ENCODE peak calls at places on chromosomes 3 and 15, in four cellular contexts. Q is CD8-positive, alpha-beta T cell; V is brain microvascular endothelial cell; U is heart left ventricle. E is an unnamed sample. For H3K36me3, the result is how much of the 10 kb centered on the place peaks cover.

GRCh38 chr3:181726351-181727121 is 14.8 kb downstream of the SOX2 start:
- DNase-seq in Q (no peak), U (no peak), V (no peak), E (no peak)

GRCh38 chr3:69385723-69386483 is at the start of gene FRMD4B:
- DNase-seq in U (peak), Q (no peak), V (no peak), E (no peak)

GRCh38 chr3:195102609-195103467 is 168.1 kb downstream of the XXYLT1 start:
- DNase-seq in Q (no peak), U (no peak), V (peak), E (no peak)

GRCh38 chr15:60095711-60096110 is 91.6 kb downstream of the FOXB1 start:
- DNase-seq in V (peak), U (no peak), Q (no peak), E (no peak)

GRCh38 chr15:64024172-64025050 is 21.9 kb downstream of the DAPK2 start:
- DNase-seq in U (no peak), V (no peak), Q (no peak), E (no peak)

GRCh38 chr15:77455696-77456293 is 35.1 kb downstream of the HMG20A start:
- DNase-seq in Q (no peak), U (no peak), V (peak), E (no peak)

GRCh38 chr15:66080791-66081475 is 172.6 kb downstream of the MEGF11 start:
- DNase-seq in Q (no peak), V (peak), U (no peak), E (no peak)

GRCh38 chr15:75696303-75696657 is 16.4 kb downstream of the CSPG4 start:
- DNase-seq in V (no peak), Q (no peak), U (no peak), E (no peak)

GRCh38 chr3:129556890-129557736 is 14.1 kb downstream of the H1-8 start:
- DNase-seq in U (peak), V (no peak), Q (no peak), E (no peak)

GRCh38 chr3:163622384-163622783 is 1455.9 kb downstream of the SI start:
- DNase-seq in U (no peak), Q (no peak), V (peak), E (no peak)

GRCh38 chr3:113405180-113405579 is 36.1 kb downstream of the CFAP44 start:
- DNase-seq in U (no peak), V (peak), Q (no peak), E (no peak)

GRCh38 chr3:105516972-105517371 is 150.3 kb downstream of the ALCAM start:
- DNase-seq in U (no peak), Q (no peak), V (no peak), E (no peak)

GRCh38 chr3:173584093-173584833 is 186.7 kb downstream of the NLGN1 start:
- DNase-seq in Q (no peak), U (no peak), V (peak), E (no peak)

GRCh38 chr3:48561045-48561736 is 2.4 kb downstream of the UCN2 start:
- DNase-seq in Q (no peak), U (peak), V (peak), E (no peak)

GRCh38 chr15:92430067-92430435 is 36.4 kb downstream of the ST8SIA2 start:
- DNase-seq in V (no peak), Q (no peak), U (no peak), E (no peak)

GRCh38 chr3:63355809-63356208 is 77.7 kb downstream of the SYNPR start:
- DNase-seq in V (peak), Q (no peak), U (no peak), E (no peak)

GRCh38 chr15:63090502-63091286 is 31.0 kb upstream of the LACTB start:
- DNase-seq in U (no peak), V (no peak), Q (no peak), E (no peak)

GRCh38 chr3:69081583-69082262 is 1.6 kb upstream of the UBA3 start:
- DNase-seq in V (peak), U (no peak), Q (no peak), E (no peak)

GRCh38 chr15:70160267-70160666 is 62.5 kb upstream of the TLE3 start:
- DNase-seq in U (no peak), Q (no peak), V (no peak), E (no peak)

GRCh38 chr3:142960322-142960850 is 3.1 kb downstream of the PAQR9 start:
- DNase-seq in U (no peak), Q (no peak), V (no peak), E (no peak)

GRCh38 chr3:50208677-50209344 is 3.7 kb downstream of the SLC38A3 start:
- DNase-seq in V (no peak), Q (no peak), U (peak), E (no peak)

GRCh38 chr3:156271995-156272719 is 151.8 kb downstream of the KCNAB1 start:
- DNase-seq in Q (no peak), U (no peak), V (no peak), E (no peak)

GRCh38 chr15:44710236-44711088 is 661 bp downstream of the PATL2 start:
- DNase-seq in Q (no peak), U (no peak), V (peak), E (no peak)

GRCh38 chr15:63912061-63912615 is 78.4 kb upstream of the HERC1 start:
- DNase-seq in V (no peak), U (no peak), Q (no peak), E (no peak)

GRCh38 chr3:11385908-11386307 is 113.7 kb downstream of the ATG7 start:
- DNase-seq in U (no peak), V (peak), Q (no peak), E (no peak)

GRCh38 chr3:111998661-111999641 is at the start of gene TAGLN3:
- DNase-seq in Q (no peak), U (no peak), V (no peak), E (no peak)

GRCh38 chr3:149367021-149367840 is 10.2 kb downstream of the TM4SF1 start:
- DNase-seq in U (no peak), Q (no peak), V (peak), E (no peak)

GRCh38 chr3:131216801-131217200 is 164.8 kb upstream of the NUDT16 start:
- DNase-seq in Q (no peak), U (no peak), V (peak), E (no peak)

GRCh38 chr15:35170216-35170615 is 85.1 kb upstream of the NANOGP8 start:
- DNase-seq in Q (no peak), U (no peak), V (no peak), E (no peak)

GRCh38 chr3:159941043-159941994 is 47.3 kb upstream of the IL12A start:
- DNase-seq in U (no peak), V (no peak), Q (no peak), E (no peak)

GRCh38 chr15:93270937-93271472 is 182.0 kb upstream of the RGMA start:
- DNase-seq in Q (no peak), U (no peak), V (no peak), E (no peak)

GRCh38 chr3:130897316-130897715 is 3.4 kb downstream of the ATP2C1 start:
- DNase-seq in Q (no peak), V (no peak), U (no peak), E (no peak)

GRCh38 chr3:67516496-67516895 is 137.9 kb downstream of the SUCLG2 start:
- DNase-seq in V (no peak), U (no peak), Q (no peak), E (no peak)

GRCh38 chr3:67521053-67521646 is 133.3 kb downstream of the SUCLG2 start:
- DNase-seq in Q (no peak), V (no peak), U (no peak), E (no peak)

GRCh38 chr3:67515778-67516177 is 138.6 kb downstream of the SUCLG2 start:
- DNase-seq in U (no peak), V (no peak), Q (no peak), E (no peak)

GRCh38 chr3:67518196-67518595 is 136.2 kb downstream of the SUCLG2 start:
- DNase-seq in V (no peak), U (no peak), Q (no peak), E (no peak)

DNA sequence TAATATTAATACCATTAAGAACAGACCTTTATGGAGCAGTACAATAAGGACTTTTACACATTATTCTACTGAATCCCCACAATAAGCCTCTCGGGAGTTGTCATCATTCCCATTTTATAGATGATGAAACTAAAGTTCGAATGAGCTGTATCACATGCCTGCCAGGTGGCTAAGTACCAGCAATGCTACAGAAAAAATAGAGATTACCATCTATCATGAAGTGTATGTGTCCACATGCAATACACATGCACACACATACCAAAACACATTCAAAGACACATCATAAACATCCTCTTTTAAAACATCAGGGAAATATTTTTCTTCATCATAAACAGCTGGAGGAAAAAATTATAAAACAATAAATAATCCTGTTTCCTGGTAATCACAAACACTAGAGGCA is 136.6 kb downstream of the SUCLG2 start:
- DNase-seq in V (no peak), U (no peak), Q (no peak), E (no peak)
- H3K36me3 ChIP-seq in V (under half), U (under half), Q (under half), E (under half)

DNA sequence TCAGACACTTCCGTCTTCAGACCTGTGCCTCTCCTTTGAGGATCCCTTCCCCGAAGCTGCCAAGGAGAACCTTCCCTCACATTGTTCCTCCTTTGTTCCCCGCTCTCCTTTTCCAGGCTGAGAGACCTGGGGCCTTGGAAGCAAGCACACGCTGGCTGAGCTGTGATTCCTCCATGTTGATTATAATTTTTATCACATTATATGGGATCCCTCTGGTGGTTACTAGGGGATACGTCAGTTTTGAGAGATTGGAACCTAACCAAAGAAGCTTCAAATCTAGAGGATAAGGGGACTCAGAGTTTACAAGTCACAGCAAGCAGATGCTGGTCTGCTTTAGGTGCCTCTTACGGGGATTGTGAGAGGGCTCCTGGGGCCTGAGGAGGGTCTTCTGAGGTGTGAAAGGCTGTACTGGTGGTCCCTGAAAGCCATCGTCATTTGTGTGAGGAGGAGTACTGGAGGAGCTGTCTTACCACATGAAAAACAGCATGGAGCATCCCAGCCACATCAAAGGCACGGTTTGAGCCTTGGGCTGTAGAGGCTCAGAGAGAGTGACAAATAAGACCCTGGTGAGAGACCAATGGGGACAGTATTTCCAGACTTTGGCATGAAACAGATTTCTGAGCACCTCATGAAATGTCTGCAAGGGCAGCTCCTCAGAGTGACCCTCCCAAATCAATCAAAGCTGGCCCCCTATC is 760.1 kb upstream of the CFAP20DC start:
- DNase-seq in V (peak), Q (no peak), U (no peak), E (no peak)
- TF ChIP-seq CTCF in V (peak), Q (no peak), U (peak), E (peak)

GRCh38 chr15:74631935-74632560 is 16.4 kb downstream of the CLK3 start:
- DNase-seq in V (peak), U (peak), Q (peak), E (no peak)

GRCh38 chr15:74631408-74631807 is 15.8 kb downstream of the CLK3 start:
- DNase-seq in V (no peak), Q (no peak), U (no peak), E (no peak)

GRCh38 chr15:74631087-74631385 is 15.4 kb downstream of the CLK3 start:
- DNase-seq in V (no peak), Q (no peak), U (no peak), E (no peak)

GRCh38 chr15:74628949-74629348 is 13.3 kb downstream of the CLK3 start:
- DNase-seq in Q (no peak), V (no peak), U (no peak), E (no peak)

DNA sequence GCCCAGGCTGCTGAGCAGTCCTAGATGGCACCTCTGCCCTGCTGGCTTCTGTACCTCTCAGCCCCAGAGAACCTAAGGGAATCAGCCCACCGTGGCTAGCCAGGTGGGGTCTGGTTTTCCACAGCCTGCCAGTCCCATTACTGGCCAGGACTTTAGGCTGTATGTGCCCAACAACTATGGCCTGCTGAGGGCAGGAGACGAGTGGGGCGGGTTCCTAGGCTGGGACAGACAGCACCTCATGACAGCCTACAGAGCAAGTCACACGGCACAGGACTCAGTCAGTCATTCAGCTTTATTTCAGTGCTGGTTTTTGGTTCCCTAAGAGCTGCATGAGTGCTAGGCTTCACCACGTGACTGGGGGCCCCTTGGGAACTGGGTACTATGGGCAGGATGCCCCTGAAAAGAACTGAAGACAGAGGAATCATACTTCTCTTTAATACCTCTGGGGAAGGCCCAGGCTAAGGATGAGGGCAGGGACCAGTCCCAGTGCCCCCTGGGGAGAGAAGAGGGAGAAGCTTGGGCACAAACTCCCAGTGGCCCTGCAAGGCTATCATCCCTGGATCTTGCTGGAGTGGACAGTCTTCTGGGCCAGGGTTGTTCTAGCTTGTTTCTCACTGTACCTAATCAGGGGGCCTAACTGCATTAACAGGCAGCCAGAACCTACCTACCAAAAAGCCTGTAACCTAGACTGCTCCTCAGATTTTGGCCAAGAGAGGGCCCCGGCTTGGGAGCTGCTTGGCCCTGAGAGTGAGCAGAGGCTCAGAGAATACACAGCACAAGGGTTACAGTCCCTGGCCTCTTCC is 14.8 kb downstream of the CLK3 start:
- DNase-seq in V (no peak), U (no peak), Q (no peak), E (no peak)
- H3K36me3 ChIP-seq in V (half or more), U (half or more), Q (half or more), E (half or more)

DNA sequence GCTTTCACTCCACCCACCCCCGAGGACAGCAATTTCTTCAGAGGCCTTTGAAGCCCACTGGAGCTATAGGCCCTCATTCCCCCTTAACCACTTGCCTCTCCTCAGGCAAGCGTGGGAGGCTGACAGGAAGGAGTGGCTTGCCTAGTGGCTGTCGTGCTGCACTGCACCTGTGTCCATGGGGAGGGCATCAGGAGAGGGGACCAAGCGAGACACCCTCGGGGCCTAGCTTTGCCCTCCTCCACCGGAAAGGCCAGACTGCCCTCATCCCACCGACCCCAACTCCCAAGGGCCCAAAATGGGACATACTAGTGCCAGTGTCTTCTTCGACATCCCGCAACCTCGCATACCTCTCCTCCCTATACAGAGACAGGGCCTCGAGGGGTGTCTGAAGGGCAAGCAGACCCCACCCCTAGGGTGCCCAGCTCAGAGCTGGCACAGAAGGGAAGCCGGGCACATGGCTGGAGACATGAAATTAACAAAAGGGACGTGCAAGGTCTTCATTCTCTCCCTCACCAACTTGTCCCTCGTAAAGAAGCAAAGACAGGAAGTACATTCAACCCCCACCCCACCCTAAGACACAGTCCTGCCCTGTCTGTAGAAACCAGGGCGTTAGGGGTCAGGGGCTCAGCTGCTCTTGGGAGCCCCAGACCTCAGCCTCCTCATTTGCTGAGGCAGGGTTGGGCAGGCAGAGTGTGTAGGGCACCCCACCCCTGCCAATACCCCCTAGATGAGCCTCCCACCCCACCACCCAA is 24.3 kb downstream of the VIPR1 start:
- DNase-seq in U (no peak), Q (peak), V (no peak), E (no peak)
- TF ChIP-seq CTCF in U (no peak), Q (peak), V (no peak), E (no peak)

DNA sequence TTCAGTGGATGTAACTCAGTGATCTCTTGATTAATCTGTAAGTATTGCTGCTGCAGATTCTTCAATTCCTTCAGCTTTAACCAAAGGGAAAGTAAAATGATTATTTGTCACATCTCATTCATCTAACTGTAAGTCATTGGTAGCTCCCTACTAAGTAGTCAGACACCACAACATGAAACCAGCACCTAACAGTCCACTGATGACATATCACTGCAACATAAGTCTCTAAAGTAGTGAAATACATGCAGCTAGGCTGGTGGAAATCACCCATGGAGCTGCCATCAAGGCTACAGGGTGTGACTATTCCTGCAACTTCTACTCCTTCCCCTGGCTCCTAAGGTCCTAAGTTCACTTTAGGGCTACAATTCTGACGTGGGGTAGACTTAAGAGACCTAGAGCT is 21.1 kb upstream of the HCLS1 start:
- DNase-seq in U (no peak), Q (no peak), V (no peak), E (no peak)
- H3K36me3 ChIP-seq in U (under half), Q (under half), V (under half), E (under half)

GRCh38 chr15:42371125-42371524 is 11.8 kb downstream of the CAPN3 start:
- DNase-seq in U (no peak), V (peak), Q (no peak), E (no peak)
- TF ChIP-seq CTCF in U (no peak), V (peak), Q (no peak), E (no peak)

GRCh38 chr15:51935466-51936118 is 36.0 kb downstream of the LEO1 start:
- DNase-seq in U (no peak), V (no peak), Q (no peak), E (no peak)

GRCh38 chr15:51931638-51932037 is 39.9 kb downstream of the LEO1 start:
- DNase-seq in V (no peak), Q (no peak), U (no peak), E (no peak)

GRCh38 chr15:51939216-51939615 is 32.4 kb downstream of the LEO1 start:
- DNase-seq in V (no peak), Q (no peak), U (no peak), E (no peak)

GRCh38 chr15:51938286-51938685 is 33.3 kb downstream of the LEO1 start:
- DNase-seq in V (no peak), Q (no peak), U (no peak), E (no peak)

DNA sequence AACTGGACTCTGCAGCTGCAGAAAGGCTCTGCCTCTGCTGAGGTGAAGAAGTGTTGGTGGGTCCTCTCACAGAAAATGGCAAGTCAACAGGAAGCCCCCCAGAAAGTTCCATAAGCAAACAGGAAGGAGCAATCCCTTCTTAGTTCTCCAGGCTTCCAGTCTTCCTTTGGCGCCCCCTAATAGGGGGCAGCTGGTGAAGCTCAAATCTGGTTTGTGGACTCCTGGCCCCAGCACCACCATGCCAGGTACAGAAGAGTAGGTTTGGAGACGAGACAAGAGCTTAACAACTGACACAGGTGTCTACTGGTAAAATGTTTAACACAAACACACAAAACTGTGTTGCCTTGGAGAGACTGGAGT is 35.5 kb downstream of the LEO1 start:
- DNase-seq in U (no peak), Q (no peak), V (no peak), E (no peak)
- H3K36me3 ChIP-seq in U (under half), Q (under half), V (under half), E (under half)